ENCODE peak calls at places on chromosomes 13 and 19, in four cellular contexts. T is K562, H is A673, Q is PC-9. P is an unnamed sample.

GRCh38 chr13:89687066-89687465 is 1660.4 kb upstream of the MIR17HG start:
- DNase-seq in Q (no peak), H (peak; percentile 45), T (no peak), P (no peak)

GRCh38 chr19:44644391-44645016 is 794 bp downstream of the PVR start:
- DNase-seq in H (peak; percentile 47), T (peak; percentile 27), Q (peak; percentile 48), P (peak; percentile 70)

GRCh38 chr13:40406405-40407138 is 259.9 kb downstream of the FOXO1 start:
- DNase-seq in Q (no peak), H (no peak), T (no peak), P (peak; percentile 50)

GRCh38 chr13:50236898-50237318 is 221.7 kb downstream of the KCNRG start:
- DNase-seq in T (no peak), Q (no peak), H (no peak), P (no peak)

GRCh38 chr13:99380921-99381645 is 73.9 kb upstream of the GPR183 start:
- DNase-seq in Q (no peak), T (no peak), H (no peak), P (no peak)

GRCh38 chr19:27765912-27766725 is 1446.8 kb downstream of the UQCRFS1 start:
- DNase-seq in H (no peak), T (no peak), Q (no peak), P (no peak)

GRCh38 chr19:35716735-35716984 is 1.1 kb upstream of the KMT2B start:
- DNase-seq in Q (no peak), H (no peak), T (no peak), P (no peak)

GRCh38 chr13:90968510-90968909 is 379.0 kb upstream of the MIR17HG start:
- DNase-seq in Q (peak; percentile 22), H (peak; percentile 41), T (peak; percentile 19), P (peak; percentile 47)

GRCh38 chr13:112965573-112966115 is 3.4 kb upstream of the MCF2L start:
- DNase-seq in H (no peak), T (no peak), Q (no peak), P (no peak)

GRCh38 chr13:73984949-73985691 is 149.1 kb downstream of the KLF12 start:
- DNase-seq in H (no peak), T (no peak), Q (no peak), P (no peak)

GRCh38 chr13:107650081-107650701 is 565.1 kb downstream of the LIG4 start:
- DNase-seq in Q (peak; percentile 45), T (peak; percentile 40), H (peak; percentile 64), P (peak; percentile 78)

GRCh38 chr19:3548594-3548993 is 8.8 kb downstream of the MFSD12 start:
- DNase-seq in T (no peak), Q (no peak), H (no peak), P (no peak)

GRCh38 chr13:61850794-61851193 is 435.1 kb upstream of the PCDH20 start:
- DNase-seq in H (no peak), Q (no peak), T (no peak), P (no peak)

GRCh38 chr13:43365042-43365344 is 341.6 kb downstream of the DNAJC15 start:
- DNase-seq in Q (no peak), T (no peak), H (no peak), P (no peak)

GRCh38 chr13:101757446-101758039 is 305.1 kb downstream of the ITGBL1 start:
- DNase-seq in H (peak; percentile 69), T (no peak), Q (no peak), P (peak; percentile 30)

GRCh38 chr13:33260168-33261098 is 25.1 kb downstream of the STARD13 start:
- DNase-seq in H (peak; percentile 58), T (no peak), Q (no peak), P (peak; percentile 37)

GRCh38 chr13:79450110-79450509 is 30.8 kb upstream of the NDFIP2 start:
- DNase-seq in H (no peak), Q (no peak), T (no peak), P (no peak)

GRCh38 chr13:32036762-32037161 is 5.2 kb downstream of the FRY start:
- DNase-seq in H (no peak), T (no peak), Q (no peak), P (no peak)

GRCh38 chr13:97344250-97345175 is 89.5 kb upstream of the RAP2A start:
- DNase-seq in Q (peak; percentile 43), T (peak; percentile 60), H (peak; percentile 73), P (peak; percentile 67)

GRCh38 chr19:17841810-17842662 is 5.7 kb downstream of the JAK3 start:
- DNase-seq in H (peak; percentile 94), Q (peak; percentile 96), T (peak; percentile 95), P (peak; percentile 90)

GRCh38 chr13:112733661-112734379 is 44.0 kb downstream of the ATP11A start:
- DNase-seq in H (no peak), T (peak; percentile 45), Q (no peak), P (no peak)

GRCh38 chr13:99911069-99911964 is 60.2 kb downstream of the ZIC5 start:
- DNase-seq in H (no peak), Q (no peak), T (no peak), P (no peak)

GRCh38 chr13:47100214-47100853 is 203.5 kb upstream of the HTR2A start:
- DNase-seq in Q (no peak), H (no peak), T (no peak), P (no peak)

GRCh38 chr19:15536350-15536749 is 28.0 kb downstream of the CYP4F22 start:
- DNase-seq in T (no peak), H (no peak), Q (no peak), P (no peak)

GRCh38 chr13:111317571-111318360 is 2.7 kb upstream of the TEX29 start:
- DNase-seq in T (no peak), H (no peak), Q (no peak), P (no peak)

GRCh38 chr19:16888629-16889371 is at the start of gene F2RL3:
- DNase-seq in H (no peak), Q (no peak), T (peak; percentile 90), P (no peak)

GRCh38 chr19:38135150-38135998 is 88.6 kb downstream of the DPF1 start:
- DNase-seq in H (no peak), Q (peak; percentile 8), T (no peak), P (no peak)

GRCh38 chr19:51368366-51369282 is at the start of gene CLDND2:
- DNase-seq in T (peak; percentile 50), H (no peak), Q (no peak), P (no peak)

DNA sequence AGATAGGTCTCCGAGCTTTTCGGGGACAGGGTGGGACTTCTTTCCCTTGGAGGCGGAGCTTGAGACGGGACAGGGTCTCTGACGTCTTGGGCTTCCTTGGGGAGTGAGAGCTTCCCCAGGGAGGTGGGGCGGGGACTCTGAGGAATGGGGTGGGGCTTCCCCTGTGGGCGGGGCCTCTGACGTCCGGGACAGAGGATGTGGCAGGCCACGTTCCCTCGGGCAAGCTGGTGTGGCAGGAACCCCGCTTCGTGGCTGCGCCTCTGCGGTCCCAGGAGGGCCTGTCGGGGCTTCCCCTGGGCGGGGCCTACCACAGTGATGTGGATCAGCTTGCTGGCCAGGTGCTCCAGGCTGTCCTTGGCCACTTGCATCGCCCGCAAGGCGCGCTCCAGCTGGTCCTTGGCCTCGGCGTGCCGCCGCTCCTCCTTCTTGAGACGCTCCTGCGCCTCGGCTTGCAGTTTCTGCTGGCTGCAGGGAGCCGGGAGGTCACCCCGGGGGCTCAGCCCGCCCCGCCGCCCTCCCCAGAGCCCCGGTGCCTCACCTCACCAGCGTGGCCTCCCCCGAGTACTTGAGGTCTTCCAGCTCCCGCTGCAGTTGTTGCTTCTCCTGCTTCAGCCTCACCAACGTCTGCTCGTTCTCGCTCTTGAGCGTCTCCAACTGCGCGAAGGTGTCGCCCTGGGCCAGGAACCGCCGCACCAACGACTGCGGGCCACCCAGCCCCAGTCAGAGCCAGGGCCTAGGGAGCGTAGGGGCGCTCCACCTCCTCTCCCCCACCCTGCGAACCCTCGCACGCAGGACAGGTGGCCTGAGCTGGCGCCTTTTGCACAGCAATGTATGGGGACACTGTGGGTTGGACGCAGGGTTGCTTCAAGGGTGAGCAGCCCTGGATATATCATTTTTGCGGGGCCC is 3.3 kb upstream of the RGL3 start:
- DNase-seq in H (peak; percentile 63), T (no peak), Q (peak; percentile 98), P (peak; percentile 86)
- H3K27me3 ChIP-seq in H (peaks cover 40% of the 10 kb centered on the region), T (peaks cover 2% of the 10 kb centered on the region), Q (no peaks in the 10 kb centered on the region), P (peaks cover 5% of the 10 kb centered on the region)

DNA sequence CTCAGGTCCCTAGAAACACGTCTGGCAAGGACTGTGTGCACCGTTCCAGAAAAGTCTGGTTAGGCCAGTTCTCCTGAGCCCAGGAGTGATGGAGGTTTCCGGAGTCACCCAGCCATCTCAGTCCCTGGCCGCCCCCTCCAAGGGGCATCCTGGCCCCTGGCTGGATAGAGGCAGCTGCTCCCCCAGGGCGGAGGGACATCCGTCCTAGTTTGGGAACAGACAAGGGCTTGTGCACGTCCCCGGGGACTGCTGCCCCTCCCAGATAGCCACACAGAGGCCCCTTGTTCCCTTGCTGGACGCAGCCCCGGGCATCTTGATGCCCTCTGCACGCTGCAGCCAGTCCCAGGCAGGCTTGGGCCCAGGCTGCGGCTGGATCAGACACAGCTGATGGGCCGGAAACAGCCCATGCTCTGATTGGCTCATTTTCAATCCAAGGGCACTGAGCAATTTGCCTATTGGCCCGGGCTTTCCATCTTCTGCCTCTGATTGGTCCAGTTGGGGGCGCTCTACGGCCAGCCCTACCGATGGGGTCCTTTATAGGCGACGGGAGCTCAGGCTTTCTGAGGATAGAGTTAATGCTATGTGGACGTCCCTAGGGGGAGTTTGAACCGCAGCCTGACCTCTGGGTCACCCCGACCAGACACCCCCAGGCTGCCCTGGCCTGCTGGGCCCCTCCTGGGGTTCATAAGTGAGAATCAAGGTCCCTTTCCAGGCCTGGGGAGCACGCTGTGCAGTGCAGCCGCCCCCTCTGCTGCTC is 3.7 kb downstream of the S1PR2 start:
- DNase-seq in T (no peak), Q (no peak), H (no peak), P (no peak)
- TF ChIP-seq CTCF in T (peak; percentile 23), Q (no peak), H (peak; percentile 8), P (peak; percentile 15)

GRCh38 chr13:77915676-77916075 is 3.0 kb downstream of the EDNRB start:
- DNase-seq in H (no peak), Q (no peak), T (no peak), P (no peak)
- TF ChIP-seq EZH2 in H (no peak), Q (no peak), T (no peak), P (no peak)

GRCh38 chr13:94712287-94712811 is at the start of gene SOX21:
- DNase-seq in Q (no peak), T (no peak), H (no peak), P (no peak)
- H3K27me3 ChIP-seq in Q (peaks cover 47% of the 10 kb centered on the region), T (peaks cover 18% of the 10 kb centered on the region), H (peaks cover 96% of the 10 kb centered on the region), P (peaks cover 95% of the 10 kb centered on the region)

GRCh38 chr19:48844472-48844871 is 8.2 kb upstream of the HSD17B14 start:
- DNase-seq in H (peak; percentile 52), Q (no peak), T (peak; percentile 47), P (no peak)
- TF ChIP-seq CTCF in H (no peak), Q (peak; percentile 55), T (no peak), P (no peak)

P was measured in hepatocyte.